ENCODE peak calls at places on chromosomes 5 and 9, in five cellular contexts. B is H1, F is K562, C is GM12878, Z is HepG2. M is an unnamed sample.

GRCh38 chr9:6384732-6385131 is 28.3 kb upstream of the UHRF2 start:
- DNase-seq in Z (no peak), C (no peak), B (no peak), F (no peak), M (no peak)

GRCh38 chr9:131982683-131983239 is 96.9 kb downstream of the MED27 start:
- DNase-seq in Z (no peak), F (no peak), B (no peak), C (peak), M (no peak)

GRCh38 chr9:115964710-115965347 is 188.8 kb upstream of the PAPPA start:
- DNase-seq in Z (no peak), F (no peak), B (no peak), C (no peak), M (no peak)

GRCh38 chr5:43273552-43273951 is 39.7 kb downstream of the HMGCS1 start:
- DNase-seq in F (no peak), C (no peak), B (no peak), Z (no peak), M (no peak)

GRCh38 chr5:160165137-160166068 is 46.2 kb upstream of the PWWP2A start:
- DNase-seq in F (peak), C (no peak), Z (peak), B (no peak), M (peak)

GRCh38 chr9:134776080-134776796 is 104.4 kb upstream of the FCN2 start:
- DNase-seq in F (no peak), Z (no peak), C (no peak), B (no peak), M (no peak)

GRCh38 chr9:77975023-77975422 is 56.6 kb downstream of the GNAQ start:
- DNase-seq in C (no peak), B (no peak), Z (no peak), F (no peak), M (no peak)

GRCh38 chr5:1792842-1793266 is 6.8 kb downstream of the MRPL36 start:
- DNase-seq in F (no peak), C (peak), B (no peak), Z (no peak), M (no peak)

GRCh38 chr5:73960023-73960422 is 334.0 kb downstream of the ARHGEF28 start:
- DNase-seq in F (no peak), B (no peak), Z (no peak), C (no peak), M (no peak)

GRCh38 chr5:922041-922744 is 29.5 kb downstream of the TRIP13 start:
- DNase-seq in Z (no peak), F (no peak), C (no peak), B (no peak), M (no peak)

GRCh38 chr5:32299059-32299677 is 13.6 kb downstream of the MTMR12 start:
- DNase-seq in F (no peak), B (no peak), Z (no peak), C (no peak), M (no peak)

GRCh38 chr9:106534800-106535199 is 328.2 kb upstream of the ZNF462 start:
- DNase-seq in C (no peak), F (no peak), Z (no peak), B (no peak), M (no peak)

GRCh38 chr9:96726946-96727345 is 50.9 kb downstream of the ZNF510 start:
- DNase-seq in C (no peak), Z (no peak), F (no peak), B (no peak), M (no peak)

GRCh38 chr5:73088026-73088425 is 32.3 kb upstream of the TMEM171 start:
- DNase-seq in B (no peak), F (no peak), Z (no peak), C (no peak), M (no peak)

GRCh38 chr5:39717186-39717897 is 292.6 kb upstream of the DAB2 start:
- DNase-seq in Z (no peak), B (no peak), F (no peak), C (no peak), M (no peak)

GRCh38 chr5:76000586-76000985 is 82.6 kb upstream of the SV2C start:
- DNase-seq in F (no peak), B (no peak), Z (no peak), C (no peak), M (no peak)

GRCh38 chr9:131875828-131876485 is 136.1 kb upstream of the RAPGEF1 start:
- DNase-seq in C (no peak), F (no peak), Z (no peak), B (no peak), M (no peak)

GRCh38 chr5:85647349-85648127 is 970.2 kb upstream of the COX7C start:
- DNase-seq in Z (no peak), F (peak), C (no peak), B (no peak), M (no peak)
- TF ChIP-seq RFX5 in Z (no peak), F (no peak), C (no peak), B (no peak), M (no peak)

DNA sequence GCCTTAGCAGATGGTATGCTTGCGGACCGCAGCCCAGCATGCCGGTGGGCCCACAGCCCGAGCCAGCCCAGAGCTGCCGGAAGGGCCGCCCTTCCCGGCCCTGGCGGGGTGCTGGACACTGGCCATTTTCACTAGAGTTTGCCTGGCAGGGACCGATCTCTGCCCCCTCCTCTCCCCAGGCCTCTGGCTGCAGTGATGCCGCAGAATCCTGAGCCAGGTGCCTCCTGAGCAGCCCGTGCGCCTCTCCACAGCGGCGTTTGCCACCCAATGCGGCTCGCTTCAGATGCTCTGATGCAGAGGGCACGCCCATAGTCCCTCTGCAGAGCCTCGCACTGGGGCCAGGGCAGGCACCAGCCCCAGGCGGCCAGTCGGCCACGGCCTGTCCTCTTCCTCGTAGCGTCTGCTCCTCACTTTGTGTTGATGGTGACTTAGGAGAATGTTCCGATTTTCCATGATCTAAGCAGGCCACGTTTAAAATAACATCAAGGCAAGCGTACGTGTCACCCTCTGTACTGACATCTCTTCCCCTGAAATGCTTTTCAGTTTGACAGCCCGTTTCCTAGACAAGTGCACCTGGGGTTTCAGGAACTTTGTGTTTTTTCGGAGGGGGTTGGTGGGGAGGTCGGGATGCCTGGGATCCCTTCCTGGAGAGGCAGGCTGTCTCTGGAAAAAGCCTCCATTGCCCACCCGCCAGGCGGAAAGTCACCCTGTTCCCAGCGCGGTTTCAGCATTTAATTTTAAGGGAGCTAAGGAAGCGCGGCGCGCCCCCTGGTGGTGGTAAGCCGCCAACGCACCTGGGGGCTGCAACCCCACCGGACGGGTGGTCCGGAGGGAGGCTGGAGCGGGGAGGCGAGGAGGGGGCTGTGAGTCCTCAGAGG is 29.8 kb upstream of the HMCN2 start:
- DNase-seq in Z (peak), C (no peak), B (no peak), F (peak), M (peak)
- TF ChIP-seq JUND in Z (no peak), C (no peak), B (no peak), F (peak), M (no peak)

DNA sequence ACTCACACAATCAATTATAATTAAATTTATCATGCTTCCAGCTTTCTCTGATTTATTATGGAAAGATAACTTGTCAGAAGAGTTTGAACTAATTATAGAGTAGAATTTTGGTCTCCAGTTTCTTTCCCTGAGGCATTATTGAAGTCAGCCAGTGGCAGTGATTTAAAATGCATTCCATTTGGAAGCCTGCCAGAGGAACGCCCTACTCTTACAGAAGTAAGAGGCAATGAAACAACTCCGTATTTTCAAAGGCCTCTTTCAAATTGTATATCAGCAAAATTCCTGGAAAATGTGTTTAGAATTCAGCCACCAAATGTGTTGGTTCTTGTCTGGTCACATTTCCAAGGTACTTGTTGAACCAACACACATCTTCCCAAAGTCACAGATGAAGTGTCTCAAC is 640.9 kb downstream of the SEMA5A start:
- DNase-seq in C (no peak), B (no peak), F (no peak), Z (no peak), M (no peak)
- TF ChIP-seq RFX5 in C (no peak), B (no peak), F (no peak), Z (no peak), M (no peak)

GRCh38 chr9:69980591-69980990 is 63.1 kb upstream of the MAMDC2 start:
- DNase-seq in Z (no peak), F (no peak), B (no peak), C (no peak), M (no peak)

GRCh38 chr9:69980041-69980440 is 63.6 kb upstream of the MAMDC2 start:
- DNase-seq in F (no peak), B (no peak), C (no peak), Z (no peak), M (no peak)

GRCh38 chr9:69971643-69972449 is 71.8 kb upstream of the MAMDC2 start:
- DNase-seq in Z (peak), F (peak), B (peak), C (no peak), M (peak)

GRCh38 chr9:69976165-69976564 is 67.5 kb upstream of the MAMDC2 start:
- DNase-seq in B (no peak), Z (no peak), F (no peak), C (no peak), M (no peak)

GRCh38 chr9:69975681-69976080 is 68.0 kb upstream of the MAMDC2 start:
- DNase-seq in C (no peak), Z (no peak), B (no peak), F (no peak), M (no peak)
- TF ChIP-seq JUND in C (no peak), Z (no peak), B (no peak), F (no peak), M (no peak)

GRCh38 chr5:133088064-133088463 is 36.3 kb downstream of the HSPA4 start:
- DNase-seq in B (no peak), Z (no peak), F (no peak), C (no peak), M (no peak)
- TF ChIP-seq RFX5 in B (no peak), Z (no peak), F (no peak), C (no peak), M (no peak)

GRCh38 chr9:89215342-89215741 is 36.7 kb upstream of the SHC3 start:
- DNase-seq in C (no peak), Z (no peak), F (no peak), B (no peak), M (no peak)
- TF ChIP-seq JUND in C (no peak), Z (no peak), F (no peak), B (no peak), M (no peak)